ENCODE peak calls at places on chromosomes 12 and 14, in five cellular contexts. T is Ammon's horn, E is skeletal muscle cell, W is posterior cingulate gyrus, I is left ventricle myocardium inferior. G is an unnamed sample.

GRCh38 chr12:131608740-131609665 is 101.9 kb upstream of the SFSWAP start:
- DNase-seq in I (peak), W (peak), T (peak), E (no peak), G (peak)

GRCh38 chr12:14514154-14514842 is 53.4 kb downstream of the PLBD1 start:
- DNase-seq in E (no peak), W (no peak), I (no peak), T (peak), G (no peak)

GRCh38 chr14:104897286-104898194 is 27.1 kb upstream of the PLD4 start:
- DNase-seq in W (no peak), E (no peak), T (peak), I (no peak), G (no peak)

GRCh38 chr12:5081016-5081415 is 37.3 kb downstream of the KCNA5 start:
- DNase-seq in T (no peak), I (peak), E (no peak), W (no peak), G (peak)

GRCh38 chr12:19972325-19973288 is 395.7 kb upstream of the PDE3A start:
- DNase-seq in W (no peak), I (no peak), T (no peak), E (no peak), G (no peak)

GRCh38 chr12:43728117-43728516 is 30.5 kb downstream of the PUS7L start:
- DNase-seq in I (no peak), T (no peak), W (no peak), E (no peak), G (no peak)

GRCh38 chr12:2395352-2395977 is 342.7 kb downstream of the CACNA1C start:
- DNase-seq in T (no peak), W (peak), I (peak), E (no peak), G (peak)

GRCh38 chr14:31286456-31287293 is 79.1 kb upstream of the HECTD1 start:
- DNase-seq in I (no peak), T (no peak), W (no peak), E (no peak), G (no peak)

GRCh38 chr14:70097576-70098256 is 91.0 kb downstream of the SLC8A3 start:
- DNase-seq in T (no peak), E (no peak), W (no peak), I (no peak), G (no peak)

G was measured in cerebellum.